ENCODE peak calls at places on chromosomes 7 and 10, in four cellular contexts. L is body of pancreas, Y is spleen, X is HCT116. R is an unnamed sample. For H3K9me3, the result is how much of the 10 kb centered on the place peaks cover.

GRCh38 chr10:23342213-23342884 is 2.2 kb downstream of the C10orf67 start:
- DNase-seq in X (no peak), L (no peak), Y (no peak), R (no peak)

GRCh38 chr7:28041508-28042314 is 138.9 kb downstream of the JAZF1 start:
- DNase-seq in X (peak), L (no peak), Y (no peak), R (no peak)

GRCh38 chr10:86840498-86840897 is 84.1 kb downstream of the BMPR1A start:
- DNase-seq in L (no peak), Y (no peak), X (no peak), R (no peak)

GRCh38 chr10:50501899-50502556 is 121.7 kb downstream of the SGMS1 start:
- DNase-seq in L (no peak), X (no peak), Y (no peak), R (no peak)

GRCh38 chr10:3538850-3539531 is 246.0 kb downstream of the KLF6 start:
- DNase-seq in X (no peak), L (peak), Y (no peak), R (peak)

GRCh38 chr7:135976312-135977019 is 693 bp downstream of the MTPN start:
- DNase-seq in L (peak), X (peak), Y (peak), R (no peak)

GRCh38 chr10:51063659-51064535 is 10.4 kb upstream of the PRKG1 start:
- DNase-seq in X (peak), L (no peak), Y (no peak), R (no peak)

GRCh38 chr10:10662720-10663467 is 354.8 kb upstream of the CELF2 start:
- DNase-seq in X (no peak), L (no peak), Y (no peak), R (no peak)

GRCh38 chr10:84665883-84666463 is 337.6 kb downstream of the CCSER2 start:
- DNase-seq in L (no peak), X (peak), Y (no peak), R (no peak)

GRCh38 chr10:62760401-62760800 is 44.1 kb upstream of the ADO start:
- DNase-seq in Y (no peak), X (no peak), L (peak), R (no peak)

GRCh38 chr10:66455304-66455703 is 470.5 kb upstream of the LRRTM3 start:
- DNase-seq in X (peak), L (no peak), Y (no peak), R (no peak)

GRCh38 chr10:86314616-86315520 is 51.7 kb downstream of the GRID1 start:
- DNase-seq in Y (peak), L (no peak), X (no peak), R (no peak)

GRCh38 chr7:91846436-91846835 is 34.1 kb downstream of the MTERF1 start:
- DNase-seq in Y (no peak), X (no peak), L (no peak), R (no peak)

GRCh38 chr7:98870807-98871491 is 1.1 kb upstream of the TMEM130 start:
- DNase-seq in X (no peak), L (no peak), Y (peak), R (no peak)

GRCh38 chr7:116180302-116180701 is 30.0 kb upstream of the TES start:
- DNase-seq in X (peak), Y (no peak), L (peak), R (peak)

GRCh38 chr10:45427305-45427955 is 53.4 kb downstream of the ALOX5 start:
- DNase-seq in X (no peak), Y (peak), L (no peak), R (no peak)

GRCh38 chr10:130542761-130543160 is 406.6 kb downstream of the GLRX3 start:
- DNase-seq in Y (no peak), L (no peak), X (no peak), R (no peak)

GRCh38 chr7:154385214-154385613 is 333.0 kb downstream of the DPP6 start:
- DNase-seq in X (no peak), Y (no peak), L (no peak), R (no peak)

DNA sequence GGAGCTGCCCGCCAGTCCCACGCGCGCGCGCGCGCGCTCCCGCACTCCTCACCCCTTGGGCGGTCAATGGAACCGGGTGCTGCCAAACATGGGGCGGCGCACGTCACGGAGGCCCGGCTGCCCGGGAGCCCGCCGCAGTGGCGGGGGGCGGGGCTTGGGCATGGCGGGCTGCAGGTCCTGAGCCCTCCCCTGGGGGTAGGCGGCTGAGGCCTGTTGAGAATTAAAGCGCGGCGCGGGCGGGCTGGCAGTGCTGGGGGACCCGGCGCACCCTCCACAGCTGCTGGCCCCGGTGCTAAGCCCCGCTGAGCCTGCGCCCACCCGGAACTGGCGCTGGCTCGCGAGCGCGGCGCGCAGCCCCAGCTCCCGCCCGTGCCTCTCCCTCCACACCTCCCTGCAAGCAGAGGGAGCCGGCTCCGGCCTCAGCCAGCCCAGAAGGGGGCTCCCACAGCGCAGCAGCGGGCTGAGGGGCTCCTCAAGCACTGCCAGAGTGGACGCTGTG is 634.2 kb downstream of the ANKRD7 start:
- DNase-seq in L (peak), Y (peak), X (no peak), R (no peak)
- H3K4me3 ChIP-seq in L (no peak), Y (no peak), X (no peak), R (no peak)

GRCh38 chr10:102435098-102435497 is 2.7 kb upstream of the CUEDC2 start:
- DNase-seq in L (no peak), X (no peak), Y (no peak), R (no peak)

GRCh38 chr10:102434251-102434913 is 2.0 kb upstream of the CUEDC2 start:
- DNase-seq in L (no peak), Y (no peak), X (no peak), R (no peak)

GRCh38 chr10:102431452-102432124 is 786 bp downstream of the CUEDC2 start:
- DNase-seq in L (no peak), Y (no peak), X (no peak), R (no peak)

GRCh38 chr10:102433619-102434046 is 1.3 kb upstream of the CUEDC2 start:
- DNase-seq in Y (no peak), L (peak), X (no peak), R (no peak)

GRCh38 chr10:102432162-102432950 is at the start of gene CUEDC2:
- DNase-seq in Y (peak), X (peak), L (peak), R (peak)
- TF ChIP-seq POLR2A in Y (peak), X (peak), L (no peak), R (peak)

GRCh38 chr7:30196408-30196807 is 61.6 kb downstream of the MTURN start:
- DNase-seq in Y (no peak), L (no peak), X (no peak), R (no peak)
- H3K9me3 ChIP-seq in Y (under half), L (under half), X (under half), R (under half)

DNA sequence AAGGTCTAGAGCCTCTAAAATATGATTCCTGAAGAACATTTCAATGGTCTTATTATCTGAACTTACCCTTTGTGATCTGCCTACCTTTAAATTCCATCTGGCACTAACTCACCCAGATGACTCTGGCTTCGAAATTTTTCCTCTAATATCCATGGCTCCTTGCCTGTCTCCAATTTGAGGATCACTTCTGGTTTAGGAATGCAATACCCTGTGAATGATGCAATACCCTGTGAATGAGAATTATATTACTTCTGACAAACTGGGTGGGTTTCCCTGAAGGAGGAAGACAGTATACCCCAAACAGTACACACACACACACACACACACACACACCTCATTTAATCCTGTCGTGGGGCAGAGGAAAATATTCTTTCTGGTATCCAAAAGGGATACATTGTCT is 115.3 kb downstream of the ZNF33B start:
- DNase-seq in X (no peak), Y (no peak), L (no peak), R (no peak)
- H3K4me3 ChIP-seq in X (no peak), Y (no peak), L (no peak), R (no peak)

GRCh38 chr7:106538638-106539037 is 122.3 kb downstream of the CCDC71L start:
- DNase-seq in X (no peak), L (no peak), Y (no peak), R (no peak)
- TF ChIP-seq POLR2A in X (no peak), L (no peak), Y (no peak), R (no peak)

DNA sequence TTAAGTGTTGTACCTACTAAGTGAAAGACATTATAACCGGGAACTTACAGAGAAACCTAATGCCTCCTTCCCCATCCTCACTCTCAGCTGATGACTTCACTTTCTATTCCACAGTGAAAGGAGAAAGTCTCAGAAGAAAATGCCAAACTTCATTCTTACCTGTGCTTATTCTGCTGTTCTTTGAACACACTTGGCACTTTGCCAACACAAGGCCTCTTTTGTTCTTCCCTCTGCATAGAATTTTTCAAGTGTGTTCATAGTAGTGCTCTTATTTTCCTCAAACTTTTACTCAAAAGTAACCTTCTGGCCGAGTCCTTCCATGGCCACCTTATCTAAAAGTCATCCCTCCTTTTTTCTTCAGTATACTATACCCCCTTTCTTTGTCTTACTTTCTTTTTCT is 59.4 kb upstream of the ETV1 start:
- DNase-seq in L (no peak), X (no peak), Y (no peak), R (no peak)
- H3K9me3 ChIP-seq in L (under half), X (under half), Y (under half), R (under half)

DNA sequence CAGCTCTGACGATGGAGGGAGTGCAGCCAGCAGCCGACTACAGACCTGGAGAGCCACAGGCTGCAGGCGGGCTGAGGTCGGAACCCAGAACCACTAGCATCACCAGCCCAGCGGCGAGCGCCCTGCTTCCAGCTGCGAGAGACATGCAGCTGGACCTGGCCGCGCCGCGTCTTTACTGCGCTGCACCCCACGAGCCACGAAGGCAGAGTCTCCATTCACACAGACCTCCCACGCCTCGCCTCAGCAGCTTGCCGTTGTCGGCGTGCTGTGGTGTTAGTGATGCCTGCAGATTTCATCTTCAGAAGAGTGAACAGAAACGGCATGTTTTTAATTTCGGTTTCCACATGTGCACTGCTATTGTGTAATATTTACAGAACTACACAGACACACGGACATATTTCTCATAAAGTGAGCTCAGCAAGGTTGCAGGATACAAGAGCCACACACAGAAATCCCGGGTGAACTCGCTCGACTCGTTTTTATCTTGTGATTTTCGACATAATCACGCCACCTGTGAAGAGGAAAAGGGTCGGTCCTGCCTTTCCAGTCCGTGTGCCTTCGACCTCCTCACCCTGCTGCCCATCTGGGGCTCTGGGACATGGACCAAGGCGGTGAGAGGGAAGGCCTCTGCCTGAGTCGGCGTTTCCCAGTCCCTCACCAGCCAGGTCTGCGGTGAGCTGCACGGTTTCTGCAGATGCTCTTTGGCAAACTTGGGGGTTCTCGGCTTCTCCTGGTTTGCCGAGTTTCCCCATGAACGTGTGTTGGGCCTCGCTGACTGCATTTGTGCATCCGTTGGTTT is 252.2 kb downstream of the ELFN1 start:
- DNase-seq in Y (peak), X (no peak), L (no peak), R (no peak)
- H3K4me3 ChIP-seq in Y (no peak), X (no peak), L (no peak), R (no peak)

GRCh38 chr7:55534262-55534915 is 37.9 kb downstream of the VOPP1 start:
- DNase-seq in X (no peak), Y (peak), L (peak), R (peak)

GRCh38 chr7:55533729-55534080 is 38.6 kb downstream of the VOPP1 start:
- DNase-seq in L (no peak), X (no peak), Y (no peak), R (no peak)

GRCh38 chr7:55533050-55533728 is 39.1 kb downstream of the VOPP1 start:
- DNase-seq in Y (peak), L (peak), X (no peak), R (peak)

GRCh38 chr7:55534916-55535636 is 37.2 kb downstream of the VOPP1 start:
- DNase-seq in Y (peak), X (no peak), L (no peak), R (no peak)

DNA sequence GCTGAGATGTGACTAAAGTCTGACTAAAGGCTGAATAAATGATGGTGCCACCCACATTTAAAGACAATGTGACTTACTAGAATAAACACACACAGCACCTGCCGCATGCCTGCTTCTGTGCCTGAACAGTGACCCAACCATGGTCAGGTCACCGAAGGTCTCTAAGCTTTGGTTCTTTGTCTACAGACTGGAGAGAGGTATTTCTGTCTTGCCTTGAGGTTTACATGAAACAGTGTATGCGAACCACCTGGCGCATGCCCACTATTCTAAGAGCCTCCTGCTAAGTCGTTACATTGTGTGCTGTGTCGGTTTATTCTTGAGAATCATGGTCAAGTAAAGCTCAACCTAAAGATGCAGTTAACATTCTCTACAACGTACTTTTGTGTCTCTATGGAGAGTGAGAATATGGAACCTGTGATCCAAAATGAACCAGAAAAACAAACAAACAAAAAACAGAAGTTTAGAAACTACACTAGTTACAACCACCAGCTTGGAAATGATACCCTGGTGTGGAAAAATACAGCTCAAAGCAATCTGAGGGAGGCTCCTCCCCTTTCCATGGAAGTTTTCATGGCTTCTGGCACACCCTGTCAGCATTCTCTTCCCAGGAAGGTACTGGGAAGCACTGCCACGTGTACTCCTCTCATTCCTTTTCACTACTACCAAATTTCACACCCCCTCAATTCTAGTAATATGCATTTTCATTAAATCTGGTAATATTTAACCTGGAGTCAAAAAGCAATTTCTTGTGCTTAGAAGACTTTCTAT is 40.0 kb downstream of the VOPP1 start:
- DNase-seq in L (no peak), X (no peak), Y (no peak), R (no peak)
- TF ChIP-seq POLR2A in L (no peak), X (no peak), Y (no peak), R (no peak)